ENCODE peak calls at places on chromosomes 13 and 19, in four cellular contexts. C, J, F and L are unnamed samples.

GRCh38 chr13:29846475-29847256 is 3.8 kb downstream of the UBL3 start:
- DNase-seq in C (no peak), J (no peak), F (no peak), L (no peak)

GRCh38 chr13:59126474-59126873 is 1037.3 kb downstream of the DIAPH3 start:
- DNase-seq in C (no peak), J (no peak), F (no peak), L (no peak)

GRCh38 chr13:36712785-36713184 is 39.0 kb downstream of the SERTM1 start:
- DNase-seq in C (peak), J (no peak), F (no peak), L (no peak)

GRCh38 chr19:38834104-38834490 is 2.5 kb upstream of the ECH1 start:
- DNase-seq in C (no peak), J (no peak), F (no peak), L (no peak)

GRCh38 chr13:34294483-34295129 is 476.7 kb downstream of the RFC3 start:
- DNase-seq in C (no peak), J (no peak), F (no peak), L (no peak)

GRCh38 chr13:99809931-99810330 is 161.6 kb downstream of the ZIC5 start:
- DNase-seq in C (no peak), J (no peak), F (no peak), L (no peak)

GRCh38 chr19:30450945-30451344 is 78.8 kb downstream of the ZNF536 start:
- DNase-seq in C (no peak), J (no peak), F (no peak), L (no peak)

GRCh38 chr19:8210660-8211101 is 1.5 kb downstream of the CERS4 start:
- DNase-seq in C (no peak), J (no peak), F (no peak), L (no peak)

GRCh38 chr19:40947573-40947972 is 43.5 kb upstream of the CYP2B6 start:
- DNase-seq in C (no peak), J (no peak), F (no peak), L (no peak)

GRCh38 chr19:18173572-18174294 is at the start of gene IFI30:
- DNase-seq in C (peak), J (peak), F (peak), L (no peak)

GRCh38 chr19:40519352-40520322 is 52.8 kb downstream of the SPTBN4 start:
- DNase-seq in C (peak), J (no peak), F (no peak), L (peak)

GRCh38 chr19:51002542-51003311 is 1.3 kb upstream of the KLK8 start:
- DNase-seq in C (peak), J (peak), F (no peak), L (peak)

GRCh38 chr19:19632661-19633060 is 4.6 kb upstream of the LPAR2 start:
- DNase-seq in C (no peak), J (no peak), F (no peak), L (no peak)

GRCh38 chr13:40518481-40518882 is 148.0 kb downstream of the FOXO1 start:
- DNase-seq in C (no peak), J (peak), F (no peak), L (no peak)

GRCh38 chr13:44263920-44264610 is 109.6 kb upstream of the SERP2 start:
- DNase-seq in C (no peak), J (no peak), F (no peak), L (no peak)

GRCh38 chr19:39127812-39128510 is 2.4 kb downstream of the PAK4 start:
- DNase-seq in C (no peak), J (no peak), F (no peak), L (no peak)

GRCh38 chr13:109331898-109332297 is 454.5 kb downstream of the IRS2 start:
- DNase-seq in C (no peak), J (no peak), F (no peak), L (peak)

GRCh38 chr13:105817498-105817897 is 718.0 kb downstream of the EFNB2 start:
- DNase-seq in C (no peak), J (no peak), F (no peak), L (no peak)

GRCh38 chr19:18763674-18764590 is 27.2 kb downstream of the COMP start:
- DNase-seq in C (no peak), J (no peak), F (no peak), L (no peak)

GRCh38 chr19:19527371-19527656 is 1.4 kb upstream of the YJEFN3 start:
- DNase-seq in C (no peak), J (no peak), F (no peak), L (no peak)